ENCODE peak calls at places on chromosomes 7 and 10, in six cellular contexts. D is A549, X is HepG2, L is GM12878, I is K562, N is endothelial cell of umbilical vein. A is an unnamed sample.
A peak's percentile ranks its signal among the peaks of the same experiment; 100 is the strongest.

GRCh38 chr7:135661311-135662122 is 797 bp upstream of the STMP1 start:
- DNase-seq in D (no peak), X (peak; percentile 25), L (no peak), I (peak; percentile 36), N (peak; percentile 63), A (peak; percentile 54)

GRCh38 chr7:70092314-70093303 is 494.3 kb downstream of the AUTS2 start:
- DNase-seq in D (no peak), X (no peak), L (no peak), I (no peak), N (no peak), A (no peak)

GRCh38 chr7:81669476-81670105 is 100.3 kb downstream of the HGF start:
- DNase-seq in D (peak; percentile 52), X (no peak), L (no peak), I (no peak), N (no peak), A (no peak)

GRCh38 chr7:20299647-20300312 is 30.9 kb upstream of the ITGB8 start:
- DNase-seq in D (no peak), X (no peak), L (peak; percentile 83), I (no peak), N (no peak), A (peak; percentile 57)

GRCh38 chr10:28410420-28411135 is 107.7 kb upstream of the MPP7 start:
- DNase-seq in D (peak; percentile 65), X (peak; percentile 12), L (no peak), I (no peak), N (no peak), A (no peak)

GRCh38 chr7:157519246-157519645 is 182.4 kb downstream of the DNAJB6 start:
- DNase-seq in D (no peak), X (no peak), L (no peak), I (no peak), N (no peak), A (no peak)

GRCh38 chr7:40604601-40605438 is 470.0 kb downstream of the SUGCT start:
- DNase-seq in D (peak; percentile 45), X (peak; percentile 29), L (no peak), I (peak; percentile 10), N (peak; percentile 65), A (peak; percentile 78)

GRCh38 chr10:86317949-86318725 is 48.5 kb downstream of the GRID1 start:
- DNase-seq in D (no peak), X (no peak), L (no peak), I (no peak), N (no peak), A (no peak)

GRCh38 chr7:26429168-26429567 is 137.5 kb downstream of the SNX10 start:
- DNase-seq in D (no peak), X (no peak), L (no peak), I (no peak), N (no peak), A (peak; percentile 38)

GRCh38 chr10:112187527-112187926 is 4.0 kb upstream of the GPAM start:
- DNase-seq in D (no peak), X (no peak), L (no peak), I (no peak), N (no peak), A (no peak)

GRCh38 chr10:126126023-126126422 is 229.7 kb downstream of the FANK1 start:
- DNase-seq in D (no peak), X (no peak), L (no peak), I (no peak), N (no peak), A (no peak)

GRCh38 chr10:66803174-66803573 is 122.7 kb upstream of the LRRTM3 start:
- DNase-seq in D (no peak), X (no peak), L (no peak), I (no peak), N (no peak), A (no peak)

GRCh38 chr10:110834622-110835219 is 37.0 kb upstream of the PDCD4 start:
- DNase-seq in D (no peak), X (peak; percentile 50), L (no peak), I (no peak), N (peak; percentile 69), A (peak; percentile 60)

GRCh38 chr7:12635830-12636229 is 51.6 kb upstream of the ARL4A start:
- DNase-seq in D (no peak), X (no peak), L (peak; percentile 32), I (no peak), N (no peak), A (peak; percentile 11)

GRCh38 chr10:86666538-86666937 is 1.8 kb upstream of the LDB3 start:
- DNase-seq in D (no peak), X (no peak), L (no peak), I (no peak), N (no peak), A (no peak)

GRCh38 chr7:148912758-148913541 is 28.9 kb upstream of the EZH2 start:
- DNase-seq in D (no peak), X (no peak), L (peak; percentile 57), I (no peak), N (no peak), A (no peak)

GRCh38 chr7:89837515-89837914 is 316.8 kb upstream of the STEAP1 start:
- DNase-seq in D (no peak), X (no peak), L (no peak), I (no peak), N (peak; percentile 12), A (no peak)

GRCh38 chr10:28963539-28964221 is 286.4 kb downstream of the BAMBI start:
- DNase-seq in D (no peak), X (no peak), L (no peak), I (no peak), N (no peak), A (no peak)

GRCh38 chr7:101138149-101138870 is 11.4 kb downstream of the SERPINE1 start:
- DNase-seq in D (peak; percentile 96), X (peak; percentile 90), L (peak; percentile 79), I (peak; percentile 91), N (peak; percentile 99), A (peak; percentile 99)

GRCh38 chr10:79135790-79136189 is 67.0 kb downstream of the ZMIZ1 start:
- DNase-seq in D (no peak), X (no peak), L (no peak), I (no peak), N (peak; percentile 58), A (no peak)

GRCh38 chr10:116490028-116490662 is 55.6 kb upstream of the PNLIP start:
- DNase-seq in D (peak; percentile 31), X (peak; percentile 5), L (no peak), I (peak; percentile 26), N (peak; percentile 10), A (peak; percentile 25)

GRCh38 chr10:25125151-25125550 is 49.6 kb upstream of the GPR158 start:
- DNase-seq in D (no peak), X (no peak), L (no peak), I (no peak), N (no peak), A (no peak)

GRCh38 chr7:149823631-149824199 is 14.5 kb upstream of the ZNF862 start:
- DNase-seq in D (no peak), X (no peak), L (no peak), I (no peak), N (no peak), A (no peak)

GRCh38 chr7:148763622-148764021 is 64.9 kb downstream of the CUL1 start:
- DNase-seq in D (no peak), X (no peak), L (no peak), I (no peak), N (no peak), A (no peak)

GRCh38 chr7:1313591-1313990 is 80.9 kb downstream of the UNCX start:
- DNase-seq in D (no peak), X (no peak), L (no peak), I (no peak), N (no peak), A (no peak)

GRCh38 chr7:74627699-74628411 is 29.7 kb upstream of the GTF2I start:
- DNase-seq in D (no peak), X (peak; percentile 93), L (no peak), I (no peak), N (no peak), A (peak; percentile 74)
- H3K4me3 ChIP-seq in D (no peak overlapping the region), X (peak overlapping the region; percentile 53), L (no peak overlapping the region), I (no peak overlapping the region), N (no peak overlapping the region), A (no peak overlapping the region)

DNA sequence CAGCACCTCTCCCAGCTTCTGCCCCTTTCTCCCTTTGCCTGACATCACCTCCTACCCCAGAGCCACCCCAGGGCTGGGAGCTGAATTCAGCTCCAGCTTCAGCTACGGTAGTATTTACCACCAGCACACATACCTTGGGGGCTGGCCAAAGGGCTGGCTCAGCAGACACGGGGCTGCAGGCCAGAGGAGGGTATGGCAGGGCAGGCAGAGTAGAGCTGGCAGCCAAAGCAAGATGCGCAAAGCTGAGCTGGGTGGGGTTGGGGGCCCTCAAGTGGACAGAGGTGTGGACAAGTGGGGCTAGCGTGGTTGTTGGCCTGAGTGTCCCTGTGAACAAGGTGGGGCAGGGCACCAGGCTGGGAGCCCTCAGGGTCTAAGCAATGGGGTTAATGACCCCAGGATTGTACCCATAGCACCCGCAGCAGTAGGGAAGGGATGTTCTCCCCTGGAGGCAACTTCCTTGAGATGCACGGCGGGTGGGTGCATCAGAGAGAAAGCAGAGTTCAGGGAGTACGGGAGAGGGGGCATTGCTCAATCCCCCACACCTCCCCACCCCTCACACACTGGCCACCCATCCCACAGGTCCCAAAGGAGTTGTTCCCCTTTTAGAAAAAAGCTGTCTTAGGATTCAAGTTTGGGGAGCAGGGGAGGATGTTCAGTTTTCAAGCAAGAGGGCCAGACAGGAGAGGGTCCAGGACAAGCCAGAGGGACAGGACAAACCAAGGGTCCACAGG is 8.0 kb downstream of the VSIR start:
- DNase-seq in D (peak; percentile 24), X (peak; percentile 15), L (no peak), I (no peak), N (no peak), A (peak; percentile 94)
- TF ChIP-seq MYC in D (no peak), X (no peak), L (no peak), I (no peak), N (no peak), A (peak; percentile 6)

GRCh38 chr7:116525913-116526857 is 1.3 kb downstream of the CAV1 start:
- DNase-seq in D (peak; percentile 90), X (no peak), L (no peak), I (peak; percentile 94), N (peak; percentile 84), A (peak; percentile 63)

GRCh38 chr7:116526897-116527296 is 2.1 kb downstream of the CAV1 start:
- DNase-seq in D (no peak), X (no peak), L (no peak), I (no peak), N (peak; percentile 45), A (no peak)

GRCh38 chr7:116524221-116524608 is 621 bp upstream of the CAV1 start:
- DNase-seq in D (no peak), X (no peak), L (no peak), I (no peak), N (no peak), A (no peak)

GRCh38 chr7:116524609-116525297 is at the start of gene CAV1:
- DNase-seq in D (peak; percentile 96), X (no peak), L (no peak), I (peak; percentile 66), N (peak; percentile 96), A (no peak)

GRCh38 chr7:116525298-116525912 is 569 bp downstream of the CAV1 start:
- DNase-seq in D (peak; percentile 45), X (no peak), L (no peak), I (peak; percentile 47), N (peak; percentile 35), A (no peak)
- TF ChIP-seq CTCF in D (no peak), X (no peak), L (no peak), I (no peak), N (no peak), A (no peak)

DNA sequence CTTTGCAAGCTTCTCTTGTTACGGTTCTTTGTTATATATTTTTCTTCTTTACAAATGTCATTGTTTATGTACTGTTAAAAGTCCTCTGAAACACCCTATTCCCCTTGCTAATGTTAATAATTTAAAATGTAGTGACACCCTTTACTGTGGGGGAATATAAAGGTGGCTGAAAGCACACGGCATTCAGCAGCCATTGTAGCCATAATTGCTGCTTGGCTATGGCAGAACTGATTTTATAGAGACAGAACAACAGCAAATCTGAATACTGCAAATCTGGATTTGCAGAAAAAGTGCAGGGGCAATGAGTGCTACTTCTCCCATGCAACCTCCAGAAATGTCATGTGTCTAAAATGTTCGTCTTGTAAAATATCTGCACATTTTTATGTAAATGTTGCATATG is 3.7 kb upstream of the WASL start:
- DNase-seq in D (no peak), X (no peak), L (no peak), I (no peak), N (no peak), A (no peak)
- H3K4me3 ChIP-seq in D (no peak overlapping the region), X (no peak overlapping the region), L (no peak overlapping the region), I (no peak overlapping the region), N (no peak overlapping the region), A (no peak overlapping the region)

A was measured in NB4.